ENCODE peak calls at places on chromosomes 11 and 22, in four cellular contexts. P is NCI-H1105 treated with DMSO at 0.1 percent for 48 hours, T is anterior cingulate cortex, E is NCI-H146. C is an unnamed sample.

GRCh38 chr11:27933992-27934829 is 173.7 kb downstream of the KIF18A start:
- DNase-seq in P (no peak), E (no peak), T (no peak), C (no peak)

GRCh38 chr11:111596319-111596718 is 5.9 kb upstream of the SIK2 start:
- DNase-seq in P (no peak), E (no peak), T (no peak), C (no peak)

GRCh38 chr11:104968365-104968855 is at the start of gene CASP4:
- DNase-seq in E (peak), T (no peak), P (peak), C (no peak)

GRCh38 chr11:59224419-59224928 is 11.7 kb upstream of the MPEG1 start:
- DNase-seq in P (no peak), T (no peak), E (no peak), C (no peak)

GRCh38 chr22:36853407-36854099 is 7.3 kb upstream of the NCF4 start:
- DNase-seq in T (peak), E (no peak), P (peak), C (peak)

GRCh38 chr11:11243790-11244469 is 109.1 kb downstream of the CSNK2A3 start:
- DNase-seq in E (peak), P (peak), T (no peak), C (no peak)

GRCh38 chr11:46162700-46163099 is 41.4 kb upstream of the PHF21A start:
- DNase-seq in P (no peak), T (no peak), E (no peak), C (no peak)

GRCh38 chr11:66934971-66935779 is 23.0 kb downstream of the PC start:
- DNase-seq in E (no peak), T (no peak), P (no peak), C (no peak)

C was measured in dorsolateral prefrontal cortex.